ENCODE peak calls at places on chromosomes 5 and 9, in six cellular contexts. W, P, A, H, C and F are unnamed samples.

GRCh38 chr9:114141553-114142548 is 13.5 kb upstream of the COL27A1 start:
- DNase-seq in A (no peak), C (peak), H (no peak), P (peak), W (peak), F (no peak)

GRCh38 chr9:92147030-92147853 is 32.0 kb upstream of the SPTLC1 start:
- DNase-seq in W (peak), H (no peak), A (peak), C (peak), P (peak), F (no peak)

GRCh38 chr9:113461943-113462342 is 1.6 kb upstream of the RGS3 start:
- DNase-seq in A (no peak), C (no peak), P (no peak), W (no peak), H (no peak), F (no peak)

GRCh38 chr5:151126199-151126645 is 31.4 kb downstream of the ANXA6 start:
- DNase-seq in W (peak), A (peak), H (peak), P (peak), C (peak), F (peak)

GRCh38 chr5:32074401-32074800 is 99.7 kb downstream of the GOLPH3 start:
- DNase-seq in C (no peak), W (no peak), A (no peak), P (no peak), H (no peak), F (no peak)

GRCh38 chr5:92560698-92561361 is 1020.2 kb downstream of the NR2F1-AS1 start:
- DNase-seq in C (peak), W (peak), H (no peak), P (no peak), A (no peak), F (no peak)

GRCh38 chr5:37637165-37637845 is 202.5 kb downstream of the GDNF start:
- DNase-seq in H (no peak), P (no peak), C (peak), W (peak), A (no peak), F (no peak)

GRCh38 chr5:59158165-59158564 is 575.3 kb downstream of the RAB3C start:
- DNase-seq in P (peak), C (no peak), A (no peak), W (peak), H (no peak), F (no peak)

GRCh38 chr5:102681403-102681983 is 73.6 kb upstream of the PAM start:
- DNase-seq in C (peak), P (peak), H (peak), W (peak), A (peak), F (peak)

DNA sequence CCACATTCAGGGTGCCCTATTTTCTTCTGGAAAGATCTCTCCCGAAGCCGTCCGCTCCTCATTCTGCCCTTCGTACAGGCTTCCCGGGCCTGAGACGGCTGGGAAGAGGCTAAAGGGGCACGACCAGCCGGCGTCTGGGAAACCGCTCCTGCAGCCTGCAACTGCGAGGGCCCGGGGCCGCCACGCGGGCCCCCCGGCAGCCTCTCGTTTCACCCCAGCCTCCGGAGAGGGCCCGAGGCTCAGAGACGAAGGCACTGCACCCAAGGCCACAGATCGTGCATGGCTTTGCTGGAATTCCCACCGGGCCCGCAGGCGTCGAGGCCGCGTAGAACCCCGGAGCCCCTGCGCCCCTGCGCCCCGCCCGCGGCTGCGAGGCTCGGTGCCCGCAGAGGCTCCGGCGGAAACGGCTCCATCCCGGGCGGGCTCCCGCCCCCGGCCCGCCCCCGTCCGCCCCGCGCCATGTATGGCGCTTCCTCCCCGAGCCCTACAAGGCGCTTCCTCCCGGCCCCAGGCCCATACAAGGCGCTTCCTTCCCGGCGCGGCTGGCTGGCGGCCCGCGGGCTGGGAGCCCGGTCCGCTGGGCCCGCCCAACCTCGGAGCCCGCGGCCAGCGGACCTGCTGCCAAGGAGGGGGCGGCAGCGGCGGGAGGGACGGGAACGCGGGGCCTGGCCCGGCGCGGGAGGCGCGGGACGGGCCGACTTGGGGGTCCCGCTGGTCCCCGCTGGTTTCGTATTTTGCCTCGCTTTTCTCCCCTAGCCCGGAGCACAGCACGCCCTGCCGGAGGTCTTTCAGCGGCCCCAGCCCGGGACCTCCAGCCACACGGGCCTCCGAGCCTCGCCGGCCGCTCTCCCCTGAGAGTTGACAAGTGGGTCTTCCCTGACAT is 26.6 kb downstream of the EGR1 start:
- DNase-seq in P (peak), A (peak), W (peak), H (peak), C (peak), F (peak)
- H3K4me3 ChIP-seq in P (peak), A (peak), W (peak), H (peak), C (peak), F (peak)

GRCh38 chr5:169609716-169610115 is 26.1 kb downstream of the SPDL1 start:
- DNase-seq in H (no peak), W (peak), P (no peak), A (no peak), C (peak), F (no peak)

GRCh38 chr5:169602535-169602934 is 19.0 kb downstream of the SPDL1 start:
- DNase-seq in A (no peak), C (peak), P (no peak), W (no peak), H (no peak), F (no peak)

GRCh38 chr5:169607882-169608281 is 24.3 kb downstream of the SPDL1 start:
- DNase-seq in A (no peak), P (no peak), W (no peak), C (no peak), H (no peak), F (no peak)

GRCh38 chr5:169610606-169611005 is 26.5 kb upstream of the DOCK2 start:
- DNase-seq in A (no peak), H (no peak), P (no peak), W (peak), C (peak), F (no peak)

DNA sequence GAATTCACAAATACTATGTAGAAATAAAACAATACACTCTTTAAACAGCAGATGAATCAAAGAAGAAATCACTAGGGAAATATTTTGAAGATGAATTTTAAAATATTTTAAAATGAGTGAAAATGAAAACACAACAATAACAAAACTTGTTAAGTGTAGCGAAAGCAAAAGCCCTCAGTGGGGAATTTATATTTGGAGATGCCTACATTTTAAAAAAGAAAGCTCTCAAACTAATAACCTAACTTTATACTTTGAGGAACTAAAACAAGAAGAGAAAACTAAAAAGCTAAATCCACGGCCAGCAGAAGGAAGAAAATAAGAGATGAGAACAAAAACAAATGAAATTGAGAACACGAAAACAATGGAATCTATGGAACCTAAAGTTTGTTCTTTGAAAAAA is 22.7 kb downstream of the SPDL1 start:
- DNase-seq in H (no peak), A (no peak), P (no peak), C (no peak), W (no peak), F (no peak)
- H3K4me3 ChIP-seq in H (no peak), A (no peak), P (no peak), C (no peak), W (no peak), F (no peak)

GRCh38 chr9:132547976-132548730 is 34.3 kb upstream of the BARHL1 start:
- DNase-seq in C (no peak), H (no peak), A (no peak), W (no peak), P (no peak), F (no peak)

GRCh38 chr9:132547052-132547431 is 35.4 kb upstream of the BARHL1 start:
- DNase-seq in P (no peak), W (no peak), C (no peak), A (no peak), H (no peak), F (no peak)

GRCh38 chr9:132545578-132545977 is 36.8 kb upstream of the BARHL1 start:
- DNase-seq in C (no peak), P (no peak), H (no peak), A (no peak), W (no peak), F (no peak)

GRCh38 chr9:132547436-132547835 is 35.0 kb upstream of the BARHL1 start:
- DNase-seq in W (no peak), A (no peak), H (no peak), C (no peak), P (no peak), F (no peak)

DNA sequence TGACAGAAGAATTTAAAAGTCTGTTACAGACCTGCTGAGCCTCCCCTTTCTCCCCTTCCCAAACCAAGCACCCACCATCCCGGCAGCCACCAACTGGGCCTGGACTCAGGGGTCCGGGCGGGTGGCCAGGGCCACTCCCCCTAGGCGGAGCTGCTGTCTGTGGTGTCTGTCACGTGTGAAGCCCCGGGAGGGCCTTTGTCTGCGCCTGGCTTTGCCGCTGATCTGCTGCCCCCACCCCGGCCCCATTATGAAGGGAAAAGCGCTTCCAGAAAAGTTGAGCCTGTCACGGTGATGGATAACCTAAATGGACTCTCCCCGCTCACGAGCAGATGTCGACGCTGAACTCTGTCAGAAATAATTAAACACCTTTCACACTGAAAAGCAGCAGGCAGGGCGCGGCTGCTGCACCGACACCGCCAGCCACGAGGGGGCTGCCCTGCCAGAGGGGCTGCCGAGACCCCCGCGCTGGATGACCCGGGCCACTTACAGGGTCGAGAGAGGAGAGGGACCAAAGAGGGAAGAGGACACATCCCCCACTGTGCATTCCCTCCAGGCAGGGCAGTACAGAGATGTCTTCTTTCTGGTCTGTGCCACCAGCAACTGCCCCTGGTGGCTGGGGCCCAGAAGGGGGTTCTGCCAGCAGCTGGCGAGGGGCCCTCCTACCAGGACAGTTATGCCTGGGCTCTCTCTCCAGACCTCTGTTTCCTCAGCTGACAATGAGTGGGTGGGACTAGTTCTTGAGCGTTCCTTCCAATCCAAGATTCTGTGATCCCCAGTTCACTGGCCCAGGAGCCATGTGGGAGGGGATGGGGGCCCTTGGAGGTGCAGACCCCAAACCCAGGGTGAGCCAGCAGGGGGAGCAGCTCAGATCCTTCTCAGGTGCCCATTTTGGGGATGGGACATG is 36.0 kb upstream of the BARHL1 start:
- DNase-seq in W (peak), A (no peak), P (peak), H (no peak), C (peak), F (peak)
- H3K4me3 ChIP-seq in W (peak), A (no peak), P (peak), H (no peak), C (no peak), F (peak)

DNA sequence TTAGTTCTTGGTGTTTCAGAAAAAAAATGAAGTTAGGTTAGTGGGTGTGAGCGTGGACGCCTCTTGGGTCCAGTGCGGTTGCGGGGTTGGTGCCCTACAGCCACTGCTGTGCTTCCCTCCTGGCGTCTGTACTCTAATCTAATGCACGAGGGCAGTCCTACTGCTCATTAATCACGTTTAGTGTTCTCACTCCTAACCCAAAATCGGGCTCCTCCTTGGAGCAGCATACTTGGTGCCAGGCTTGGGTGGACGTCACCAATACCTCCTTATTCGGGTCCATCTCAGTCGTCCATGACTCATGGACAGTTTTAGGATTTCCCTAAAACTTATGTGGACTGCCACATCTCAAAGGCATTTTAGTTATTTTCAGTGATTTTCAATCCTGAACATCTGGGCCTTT is 41.6 kb downstream of the TRIO start:
- DNase-seq in W (peak), A (no peak), H (no peak), C (peak), P (no peak), F (no peak)
- H3K4me3 ChIP-seq in W (no peak), A (no peak), H (no peak), C (no peak), P (no peak), F (no peak)

GRCh38 chr5:160747559-160747958 is 104.5 kb downstream of the ATP10B start:
- DNase-seq in P (no peak), C (no peak), H (peak), W (no peak), A (no peak), F (peak)

GRCh38 chr5:160749682-160750081 is 102.3 kb downstream of the ATP10B start:
- DNase-seq in W (no peak), A (no peak), P (no peak), H (no peak), C (no peak), F (no peak)

GRCh38 chr5:160751297-160751696 is 100.7 kb downstream of the ATP10B start:
- DNase-seq in P (no peak), H (no peak), C (no peak), W (no peak), A (peak), F (no peak)

GRCh38 chr5:160749026-160749425 is 103.0 kb downstream of the ATP10B start:
- DNase-seq in H (no peak), A (no peak), W (no peak), C (no peak), P (no peak), F (no peak)

DNA sequence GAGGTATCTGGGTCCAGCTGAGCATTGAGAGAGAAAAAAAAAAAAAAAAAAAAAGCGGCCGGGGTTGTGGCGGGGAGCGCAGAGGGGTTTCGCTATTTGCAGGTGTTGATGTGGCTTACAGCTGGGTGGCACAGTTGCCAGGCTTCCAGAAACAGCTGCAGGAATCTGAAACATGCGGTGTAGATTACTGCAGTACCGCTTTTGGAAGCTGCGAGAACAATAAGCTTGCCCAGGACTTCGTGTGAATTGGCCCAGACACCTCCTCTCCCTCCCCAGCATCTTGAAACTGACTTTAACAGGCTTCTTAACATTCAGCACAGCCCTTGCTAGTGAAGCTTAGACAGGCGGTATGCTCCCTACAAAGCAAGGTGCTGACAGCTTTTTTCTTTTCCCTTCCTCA is 104.0 kb downstream of the ATP10B start:
- DNase-seq in C (no peak), W (no peak), P (no peak), A (peak), H (peak), F (peak)
- H3K4me3 ChIP-seq in C (no peak), W (no peak), P (no peak), A (no peak), H (peak), F (no peak)

DNA sequence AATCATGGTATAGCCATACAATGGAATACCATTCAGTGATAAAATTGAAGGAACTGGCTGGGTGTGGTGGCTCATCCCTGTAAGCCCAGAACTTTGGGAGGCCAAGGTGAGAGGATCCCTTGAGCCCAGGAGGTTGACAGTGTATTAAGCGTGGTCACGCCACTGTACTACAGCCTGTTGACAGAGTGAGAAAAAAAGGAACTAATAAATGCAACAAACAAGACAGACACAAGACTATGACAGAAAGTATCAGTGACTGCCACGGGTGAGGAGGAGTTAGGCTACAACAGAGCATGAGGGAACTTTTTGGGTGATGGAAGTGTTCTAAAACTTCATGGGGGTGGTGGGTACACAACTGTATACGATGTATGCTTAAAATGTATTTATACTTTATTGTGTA is 2.2 kb downstream of the FNIP1 start:
- DNase-seq in P (no peak), A (peak), H (no peak), C (no peak), W (no peak), F (no peak)
- H3K4me3 ChIP-seq in P (peak), A (peak), H (no peak), C (peak), W (peak), F (no peak)

GRCh38 chr5:148482697-148483462 is 99.1 kb downstream of the FBXO38 start:
- DNase-seq in W (peak), P (peak), A (peak), C (peak), H (peak), F (peak)
- H3K4me3 ChIP-seq in W (peak), P (no peak), A (no peak), C (no peak), H (no peak), F (no peak)